ENCODE peak calls at places on chromosomes 4 and X, in six cellular contexts. One of them, this sample, is unnamed.
A peak's percentile ranks its signal among the peaks of the same experiment; 100 is the strongest.

GRCh38 chr4:151835467-151835866 is 74.7 kb upstream of the GATB start:
- DNase-seq in mesendoderm: no peak
- DNase-seq in breast epithelium: no peak
- DNase-seq in ovary: no peak
- DNase-seq in body of pancreas: no peak
- DNase-seq in thoracic aorta: no peak
- DNase-seq in this sample: no peak

GRCh38 chr4:169054879-169055278 is 44.8 kb upstream of the CBR4 start:
- DNase-seq in ovary: no peak
- DNase-seq in body of pancreas: no peak
- DNase-seq in mesendoderm: no peak
- DNase-seq in breast epithelium: no peak
- DNase-seq in thoracic aorta: no peak
- DNase-seq in this sample: no peak

GRCh38 chrX:10450229-10450958 is 170.0 kb downstream of the MID1 start:
- DNase-seq in body of pancreas: no peak
- DNase-seq in breast epithelium: no peak
- DNase-seq in ovary: no peak
- DNase-seq in thoracic aorta: no peak
- DNase-seq in mesendoderm: no peak
- DNase-seq in this sample: no peak

GRCh38 chrX:9378980-9379696 is 85.7 kb upstream of the TBL1X start:
- DNase-seq in body of pancreas: no peak
- DNase-seq in ovary: no peak
- DNase-seq in breast epithelium: no peak
- DNase-seq in thoracic aorta: no peak
- DNase-seq in mesendoderm: no peak
- DNase-seq in this sample: no peak

GRCh38 chrX:139930923-139931645 is 1.8 kb downstream of the ATP11C start:
- DNase-seq in ovary: no peak
- DNase-seq in breast epithelium: no peak
- DNase-seq in mesendoderm: peak; percentile 36
- DNase-seq in thoracic aorta: no peak
- DNase-seq in body of pancreas: peak; percentile 19
- DNase-seq in this sample: peak; percentile 8

GRCh38 chr4:159360549-159360948 is 257.7 kb downstream of the RAPGEF2 start:
- DNase-seq in breast epithelium: no peak
- DNase-seq in thoracic aorta: no peak
- DNase-seq in mesendoderm: no peak
- DNase-seq in ovary: no peak
- DNase-seq in body of pancreas: no peak
- DNase-seq in this sample: no peak

GRCh38 chr4:147863808-147864472 is 132.1 kb downstream of the ARHGAP10 start:
- DNase-seq in breast epithelium: no peak
- DNase-seq in ovary: peak; percentile 59
- DNase-seq in thoracic aorta: no peak
- DNase-seq in mesendoderm: no peak
- DNase-seq in body of pancreas: no peak
- DNase-seq in this sample: peak; percentile 34

GRCh38 chr4:123956204-123956603 is 559.6 kb downstream of the SPRY1 start:
- DNase-seq in mesendoderm: no peak
- DNase-seq in breast epithelium: no peak
- DNase-seq in ovary: no peak
- DNase-seq in thoracic aorta: no peak
- DNase-seq in body of pancreas: no peak
- DNase-seq in this sample: peak; percentile 14

GRCh38 chr4:9906996-9907395 is 114.3 kb downstream of the SLC2A9 start:
- DNase-seq in mesendoderm: no peak
- DNase-seq in body of pancreas: no peak
- DNase-seq in breast epithelium: no peak
- DNase-seq in ovary: no peak
- DNase-seq in thoracic aorta: no peak
- DNase-seq in this sample: no peak

GRCh38 chr4:186146443-186146842 is 41.9 kb downstream of the FAM149A start:
- DNase-seq in body of pancreas: no peak
- DNase-seq in breast epithelium: no peak
- DNase-seq in thoracic aorta: no peak
- DNase-seq in mesendoderm: no peak
- DNase-seq in ovary: no peak
- DNase-seq in this sample: no peak

GRCh38 chrX:44884944-44885343 is 12.0 kb downstream of the KDM6A start:
- DNase-seq in breast epithelium: no peak
- DNase-seq in mesendoderm: no peak
- DNase-seq in thoracic aorta: no peak
- DNase-seq in ovary: no peak
- DNase-seq in body of pancreas: no peak
- DNase-seq in this sample: no peak

GRCh38 chr4:8725845-8726244 is 133.3 kb downstream of the CPZ start:
- DNase-seq in breast epithelium: no peak
- DNase-seq in body of pancreas: no peak
- DNase-seq in thoracic aorta: no peak
- DNase-seq in ovary: peak; percentile 5
- DNase-seq in mesendoderm: no peak
- DNase-seq in this sample: no peak

GRCh38 chrX:153470411-153471363 is at the start of gene HAUS7:
- DNase-seq in body of pancreas: peak; percentile 88
- DNase-seq in thoracic aorta: peak; percentile 38
- DNase-seq in breast epithelium: peak; percentile 83
- DNase-seq in mesendoderm: peak; percentile 93
- DNase-seq in ovary: peak; percentile 92
- DNase-seq in this sample: peak; percentile 90

GRCh38 chr4:44157611-44158277 is 290.9 kb downstream of the KCTD8 start:
- DNase-seq in ovary: no peak
- DNase-seq in body of pancreas: no peak
- DNase-seq in mesendoderm: no peak
- DNase-seq in breast epithelium: no peak
- DNase-seq in thoracic aorta: no peak
- DNase-seq in this sample: no peak

GRCh38 chr4:109214622-109215350 is 87.7 kb downstream of the COL25A1 start:
- DNase-seq in breast epithelium: no peak
- DNase-seq in mesendoderm: no peak
- DNase-seq in body of pancreas: no peak
- DNase-seq in ovary: no peak
- DNase-seq in thoracic aorta: no peak
- DNase-seq in this sample: no peak

GRCh38 chrX:45711231-45711630 is 510.6 kb upstream of the DIPK2B start:
- DNase-seq in body of pancreas: no peak
- DNase-seq in mesendoderm: no peak
- DNase-seq in breast epithelium: no peak
- DNase-seq in thoracic aorta: no peak
- DNase-seq in ovary: no peak
- DNase-seq in this sample: no peak

DNA sequence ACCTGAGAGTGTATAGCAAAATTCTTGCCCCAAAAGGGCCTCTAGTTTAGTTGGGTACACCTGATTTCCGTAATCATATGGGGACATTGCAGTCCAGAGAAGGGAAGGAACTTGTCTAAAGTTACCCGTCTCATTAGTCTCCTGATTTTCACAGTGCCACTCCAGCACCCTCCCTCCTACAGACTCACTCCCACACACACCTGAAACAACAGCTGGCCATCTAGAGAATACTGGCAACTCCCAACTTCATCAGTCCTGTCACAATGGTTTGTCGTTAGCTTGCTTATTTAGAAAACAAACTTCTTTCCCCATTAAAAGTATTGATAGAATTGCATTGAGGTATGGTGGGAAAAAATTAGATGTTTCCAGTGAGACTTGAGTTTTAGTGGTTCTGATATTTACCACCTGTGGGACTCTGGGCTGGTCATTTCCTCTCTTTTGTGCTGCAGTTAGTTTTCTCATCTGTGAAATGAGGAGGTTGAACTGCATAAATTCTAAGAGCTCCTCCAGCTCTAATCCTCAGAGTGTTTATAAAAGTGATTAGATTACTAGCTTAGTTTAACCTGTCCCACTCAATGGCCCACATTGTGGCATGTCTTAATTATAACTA is 1.7 kb downstream of the IL13RA1 start:
- DNase-seq in breast epithelium: no peak
- DNase-seq in thoracic aorta: no peak
- DNase-seq in ovary: no peak
- DNase-seq in mesendoderm: no peak
- DNase-seq in body of pancreas: no peak
- DNase-seq in this sample: no peak
- H3K4me3 ChIP-seq in breast epithelium: peak overlapping the region; percentile 89
- H3K4me3 ChIP-seq in thoracic aorta: peak overlapping the region; percentile 83
- H3K4me3 ChIP-seq in ovary: no peak overlapping the region
- H3K4me3 ChIP-seq in mesendoderm: no peak overlapping the region
- H3K4me3 ChIP-seq in body of pancreas: no peak overlapping the region
- H3K4me3 ChIP-seq in this sample: peak overlapping the region; percentile 75

GRCh38 chrX:150982235-150982785 is 825 bp upstream of the HMGB3 start:
- DNase-seq in ovary: no peak
- DNase-seq in body of pancreas: no peak
- DNase-seq in thoracic aorta: no peak
- DNase-seq in mesendoderm: no peak
- DNase-seq in breast epithelium: no peak
- DNase-seq in this sample: no peak

GRCh38 chrX:150983526-150984163 is 510 bp downstream of the HMGB3 start:
- DNase-seq in thoracic aorta: no peak
- DNase-seq in ovary: no peak
- DNase-seq in breast epithelium: no peak
- DNase-seq in body of pancreas: peak; percentile 10
- DNase-seq in mesendoderm: no peak
- DNase-seq in this sample: no peak

GRCh38 chrX:150984164-150984824 is 1.2 kb downstream of the HMGB3 start:
- DNase-seq in thoracic aorta: no peak
- DNase-seq in breast epithelium: no peak
- DNase-seq in ovary: no peak
- DNase-seq in mesendoderm: no peak
- DNase-seq in body of pancreas: no peak
- DNase-seq in this sample: no peak

GRCh38 chrX:150980711-150981110 is 2.4 kb upstream of the HMGB3 start:
- DNase-seq in breast epithelium: no peak
- DNase-seq in thoracic aorta: no peak
- DNase-seq in body of pancreas: no peak
- DNase-seq in ovary: no peak
- DNase-seq in mesendoderm: no peak
- DNase-seq in this sample: no peak

GRCh38 chrX:150982786-150983525 is at the start of gene HMGB3:
- DNase-seq in ovary: peak; percentile 83
- DNase-seq in body of pancreas: peak; percentile 92
- DNase-seq in thoracic aorta: peak; percentile 63
- DNase-seq in mesendoderm: peak; percentile 98
- DNase-seq in breast epithelium: peak; percentile 72
- DNase-seq in this sample: peak; percentile 68
- H3K27ac ChIP-seq in ovary: no peak within 1 kb of the TSS
- H3K27ac ChIP-seq in body of pancreas: peak within 1 kb of the TSS; percentile 69
- H3K27ac ChIP-seq in thoracic aorta: no peak within 1 kb of the TSS
- H3K27ac ChIP-seq in mesendoderm: peak within 1 kb of the TSS; percentile 87
- H3K27ac ChIP-seq in breast epithelium: no peak within 1 kb of the TSS
- H3K27ac ChIP-seq in this sample: no peak within 1 kb of the TSS

GRCh38 chrX:49071877-49072711 is 1.7 kb downstream of the PRAF2 start:
- DNase-seq in ovary: peak; percentile 87
- DNase-seq in breast epithelium: peak; percentile 65
- DNase-seq in mesendoderm: peak; percentile 48
- DNase-seq in body of pancreas: peak; percentile 67
- DNase-seq in thoracic aorta: peak; percentile 49
- DNase-seq in this sample: peak; percentile 72
- H3K4me3 ChIP-seq in ovary: peak overlapping the region; percentile 49
- H3K4me3 ChIP-seq in breast epithelium: peak overlapping the region; percentile 72
- H3K4me3 ChIP-seq in mesendoderm: no peak overlapping the region
- H3K4me3 ChIP-seq in body of pancreas: no peak overlapping the region
- H3K4me3 ChIP-seq in thoracic aorta: peak overlapping the region; percentile 84
- H3K4me3 ChIP-seq in this sample: peak overlapping the region; percentile 14

DNA sequence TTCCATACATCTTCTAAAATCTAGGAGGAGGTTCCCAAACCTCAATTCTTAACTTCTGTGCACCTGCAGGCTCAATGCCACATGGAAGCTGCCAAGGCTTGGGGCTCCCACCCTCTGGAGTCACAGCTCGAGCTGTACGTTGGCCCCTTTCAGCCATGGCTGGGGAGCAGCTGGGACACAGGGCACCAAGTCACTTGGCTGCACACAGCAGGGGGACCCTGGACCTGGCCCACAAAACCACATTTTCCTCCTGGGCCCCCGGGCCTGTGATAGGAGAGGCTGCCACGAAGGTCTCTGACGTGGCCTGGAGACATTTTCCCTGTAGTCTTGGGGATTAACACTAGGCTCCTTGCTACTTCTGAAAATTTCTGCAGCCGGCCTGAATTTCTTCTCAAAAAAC is 8.2 kb upstream of the TENT5D start:
- DNase-seq in mesendoderm: no peak
- DNase-seq in thoracic aorta: no peak
- DNase-seq in ovary: no peak
- DNase-seq in breast epithelium: no peak
- DNase-seq in body of pancreas: no peak
- DNase-seq in this sample: no peak
- H3K27ac ChIP-seq in mesendoderm: no peak overlapping the region
- H3K27ac ChIP-seq in thoracic aorta: no peak overlapping the region
- H3K27ac ChIP-seq in ovary: no peak overlapping the region
- H3K27ac ChIP-seq in breast epithelium: no peak overlapping the region
- H3K27ac ChIP-seq in body of pancreas: no peak overlapping the region
- H3K27ac ChIP-seq in this sample: no peak overlapping the region

DNA sequence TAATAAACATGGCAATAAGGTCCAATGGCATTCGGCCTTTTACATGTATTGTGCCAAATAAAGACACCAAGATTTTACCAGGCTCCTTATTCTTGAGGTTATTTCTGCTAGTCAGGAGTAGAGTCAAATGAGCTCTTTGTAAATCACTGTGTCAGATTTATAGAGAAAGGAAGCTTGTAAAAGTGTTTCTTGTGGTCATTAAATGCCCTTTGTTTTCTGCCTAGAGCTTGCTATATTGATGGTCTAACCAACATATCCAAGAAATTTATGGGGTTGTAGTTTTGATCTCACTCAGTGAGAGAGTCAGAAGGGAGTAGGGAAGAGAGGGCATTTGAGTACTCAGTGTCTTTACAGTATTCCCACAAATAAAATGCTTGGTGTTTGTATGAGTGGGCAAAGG is 86.2 kb upstream of the FRMPD4 start:
- DNase-seq in mesendoderm: no peak
- DNase-seq in ovary: no peak
- DNase-seq in body of pancreas: no peak
- DNase-seq in thoracic aorta: no peak
- DNase-seq in breast epithelium: no peak
- DNase-seq in this sample: no peak
- H3K4me3 ChIP-seq in mesendoderm: no peak overlapping the region
- H3K4me3 ChIP-seq in ovary: no peak overlapping the region
- H3K4me3 ChIP-seq in body of pancreas: no peak overlapping the region
- H3K4me3 ChIP-seq in thoracic aorta: no peak overlapping the region
- H3K4me3 ChIP-seq in breast epithelium: no peak overlapping the region
- H3K4me3 ChIP-seq in this sample: no peak overlapping the region